ENCODE peak calls at places on chromosomes 13 and 19, in seven cellular contexts. J is Peyer's patch; U is tibial artery; G is body of pancreas; O is IMR-90; T is CD8-positive, alpha-beta T cell; E is left ventricle myocardium inferior. B is an unnamed sample.

GRCh38 chr13:42996584-42996983 is 4.5 kb upstream of the EPSTI1 start:
- DNase-seq in T (no peak), G (no peak), O (peak; percentile 98), J (no peak), E (no peak), U (no peak), B (no peak)

GRCh38 chr13:46953331-46953730 is 56.5 kb upstream of the HTR2A start:
- DNase-seq in U (no peak), G (no peak), J (no peak), O (no peak), E (no peak), T (no peak), B (no peak)

GRCh38 chr19:46303702-46304397 is 7.0 kb downstream of the HIF3A start:
- DNase-seq in G (peak; percentile 80), T (no peak), J (peak; percentile 94), O (no peak), U (peak; percentile 36), E (peak; percentile 63), B (peak; percentile 100)

GRCh38 chr19:45973564-45974338 is at the start of gene NOVA2:
- DNase-seq in T (no peak), E (peak; percentile 73), O (peak; percentile 36), J (peak; percentile 62), G (peak; percentile 45), U (peak; percentile 47), B (peak; percentile 98)

GRCh38 chr19:34041922-34042521 is 130.3 kb upstream of the LSM14A start:
- DNase-seq in G (peak; percentile 63), J (peak; percentile 85), U (peak; percentile 72), T (peak; percentile 73), O (peak; percentile 33), E (peak; percentile 59), B (peak; percentile 93)

GRCh38 chr19:35716735-35716984 is 1.1 kb upstream of the KMT2B start:
- DNase-seq in J (no peak), E (no peak), G (no peak), U (peak; percentile 47), T (no peak), O (no peak), B (no peak)

GRCh38 chr19:58361900-58362271 is 665 bp downstream of the ZNF497 start:
- DNase-seq in J (peak; percentile 65), O (peak; percentile 47), T (no peak), G (peak; percentile 51), E (peak; percentile 45), U (peak; percentile 39), B (no peak)

GRCh38 chr13:90307136-90307535 is 1040.4 kb upstream of the MIR17HG start:
- DNase-seq in G (no peak), O (no peak), J (no peak), E (no peak), U (no peak), T (no peak), B (no peak)

GRCh38 chr13:80040219-80040976 is 300.5 kb downstream of the SPRY2 start:
- DNase-seq in T (no peak), O (peak; percentile 100), U (no peak), J (peak; percentile 49), G (no peak), E (no peak), B (no peak)

GRCh38 chr19:374886-375235 is 30.3 kb upstream of the MIER2 start:
- DNase-seq in G (no peak), O (no peak), J (no peak), E (no peak), T (no peak), U (no peak), B (peak; percentile 43)
- H3K27me3 ChIP-seq in G (peaks cover 10% of the 10 kb centered on the region), O (peaks cover 50% of the 10 kb centered on the region), J (no peaks in the 10 kb centered on the region), E (peaks cover 58% of the 10 kb centered on the region), T (no peaks in the 10 kb centered on the region), U (peaks cover 40% of the 10 kb centered on the region), B (no peaks in the 10 kb centered on the region)

GRCh38 chr19:39382991-39383828 is 7.7 kb downstream of the PAF1 start:
- DNase-seq in T (no peak), U (no peak), O (no peak), E (no peak), J (no peak), G (no peak), B (no peak)

GRCh38 chr19:39380521-39381502 is 10.1 kb downstream of the PAF1 start:
- DNase-seq in U (no peak), T (no peak), J (no peak), G (no peak), E (no peak), O (no peak), B (no peak)

GRCh38 chr19:39384839-39385568 is 5.9 kb downstream of the PAF1 start:
- DNase-seq in E (no peak), J (no peak), T (no peak), G (no peak), U (no peak), O (no peak), B (no peak)

GRCh38 chr19:39379865-39380399 is 11.0 kb downstream of the PAF1 start:
- DNase-seq in O (no peak), J (no peak), T (no peak), G (no peak), U (no peak), E (no peak), B (no peak)

GRCh38 chr19:39381910-39382611 is 8.8 kb downstream of the PAF1 start:
- DNase-seq in U (no peak), J (no peak), T (no peak), E (no peak), G (no peak), O (no peak), B (no peak)
- H3K27ac ChIP-seq in U (no peak overlapping the region), J (no peak overlapping the region), T (no peak overlapping the region), E (no peak overlapping the region), G (no peak overlapping the region), O (no peak overlapping the region), B (no peak overlapping the region)

DNA sequence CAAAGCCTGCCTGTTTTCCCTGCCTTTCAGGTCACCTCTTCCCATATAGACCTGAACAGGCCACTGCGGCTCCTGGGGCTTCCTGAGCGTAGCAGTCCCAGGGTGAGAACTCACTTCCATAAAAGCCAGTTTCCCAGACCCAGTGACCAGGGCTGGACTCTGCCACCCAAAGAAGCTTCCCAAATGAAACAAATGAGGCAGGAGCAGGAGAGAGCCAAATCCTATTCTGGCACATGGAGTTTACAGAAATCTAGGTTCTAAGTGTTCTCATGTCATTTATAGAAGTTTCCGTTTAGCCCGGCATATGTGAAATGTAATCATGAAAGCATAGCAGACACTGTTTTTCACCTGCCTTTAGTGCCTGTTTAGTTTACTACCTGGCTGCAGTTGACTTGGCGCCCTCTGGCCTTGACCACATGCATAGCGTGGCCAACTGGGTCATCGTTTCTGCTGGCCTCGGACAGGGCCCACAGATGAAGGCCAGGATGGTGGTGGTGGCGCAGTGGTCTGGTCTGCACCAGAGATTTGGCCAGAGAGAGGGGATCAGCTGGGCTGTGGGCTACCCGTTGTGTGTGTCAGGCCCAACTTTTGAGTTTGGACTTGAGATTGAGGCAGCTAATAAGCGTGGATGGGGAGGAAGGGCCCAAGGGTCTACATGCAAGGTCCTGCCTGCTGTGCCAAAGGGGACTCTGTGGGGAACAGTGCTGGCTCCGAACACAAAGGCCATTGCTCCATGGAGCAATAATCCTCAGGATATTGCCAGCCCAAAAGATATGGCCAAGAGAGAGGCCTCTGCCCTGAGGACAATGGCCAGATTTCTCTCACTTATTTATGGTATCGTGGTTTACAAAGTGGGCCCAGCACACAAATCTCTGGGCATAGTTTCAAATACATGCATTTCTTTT is 43.3 kb downstream of the NFIX start:
- DNase-seq in T (no peak), O (no peak), J (no peak), G (no peak), U (no peak), E (no peak), B (peak; percentile 56)
- H3K4me1 ChIP-seq in T (peaks cover 11% of the 10 kb centered on the region), O (peaks cover 54% of the 10 kb centered on the region), J (no peaks in the 10 kb centered on the region), G (peaks cover 65% of the 10 kb centered on the region), U (peaks cover 92% of the 10 kb centered on the region), E (peaks cover 100% of the 10 kb centered on the region), B (no peaks in the 10 kb centered on the region)

GRCh38 chr13:99486996-99487395 is 14.3 kb upstream of the TM9SF2 start:
- DNase-seq in O (no peak), G (no peak), T (no peak), E (no peak), U (no peak), J (no peak), B (no peak)

GRCh38 chr13:99477493-99477892 is 23.8 kb upstream of the TM9SF2 start:
- DNase-seq in J (no peak), T (no peak), O (no peak), U (no peak), E (no peak), G (no peak), B (no peak)

GRCh38 chr13:99484405-99484981 is 16.8 kb upstream of the TM9SF2 start:
- DNase-seq in G (no peak), U (no peak), J (no peak), O (peak; percentile 77), T (no peak), E (no peak), B (no peak)

DNA sequence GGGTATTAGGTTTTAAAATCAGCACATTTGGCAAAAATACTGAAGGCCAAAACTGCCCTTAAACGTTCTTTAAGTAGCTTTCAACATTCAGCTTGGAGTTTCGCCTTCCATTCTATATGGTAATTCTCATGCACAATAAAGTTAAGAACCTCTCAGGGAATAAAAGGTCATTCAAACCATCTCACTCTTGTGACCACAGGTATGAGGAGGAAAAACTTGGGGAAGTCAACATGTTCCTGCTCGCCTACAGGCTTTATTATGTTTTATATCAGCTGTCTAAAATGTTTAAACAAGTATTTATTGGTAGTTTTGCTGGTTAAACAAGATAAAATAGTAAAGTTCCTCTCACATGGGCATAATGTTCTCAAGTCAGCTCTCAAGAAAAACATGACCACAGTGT is 19.9 kb upstream of the TM9SF2 start:
- DNase-seq in T (no peak), G (no peak), O (no peak), J (no peak), U (no peak), E (no peak), B (no peak)
- H3K27me3 ChIP-seq in T (no peaks in the 10 kb centered on the region), G (no peaks in the 10 kb centered on the region), O (peaks cover 2% of the 10 kb centered on the region), J (no peaks in the 10 kb centered on the region), U (no peaks in the 10 kb centered on the region), E (no peaks in the 10 kb centered on the region), B (no peaks in the 10 kb centered on the region)

GRCh38 chr19:5943623-5944022 is 29.6 kb downstream of the CAPS start:
- DNase-seq in J (no peak), O (peak; percentile 82), E (no peak), U (no peak), T (no peak), G (no peak), B (no peak)
- H3K27ac ChIP-seq in J (no peak overlapping the region), O (peak overlapping the region; percentile 83), E (peak overlapping the region; percentile 0), U (no peak overlapping the region), T (no peak overlapping the region), G (no peak overlapping the region), B (no peak overlapping the region)

GRCh38 chr13:113860051-113860471 is 3.8 kb downstream of the GAS6 start:
- DNase-seq in J (peak; percentile 84), U (no peak), O (no peak), T (no peak), E (no peak), G (no peak), B (peak; percentile 74)
- H3K4me1 ChIP-seq in J (peaks cover 11% of the 10 kb centered on the region), U (peaks cover 54% of the 10 kb centered on the region), O (peaks cover 44% of the 10 kb centered on the region), T (peaks cover 18% of the 10 kb centered on the region), E (peaks cover 86% of the 10 kb centered on the region), G (peaks cover 66% of the 10 kb centered on the region), B (peaks cover 19% of the 10 kb centered on the region)

DNA sequence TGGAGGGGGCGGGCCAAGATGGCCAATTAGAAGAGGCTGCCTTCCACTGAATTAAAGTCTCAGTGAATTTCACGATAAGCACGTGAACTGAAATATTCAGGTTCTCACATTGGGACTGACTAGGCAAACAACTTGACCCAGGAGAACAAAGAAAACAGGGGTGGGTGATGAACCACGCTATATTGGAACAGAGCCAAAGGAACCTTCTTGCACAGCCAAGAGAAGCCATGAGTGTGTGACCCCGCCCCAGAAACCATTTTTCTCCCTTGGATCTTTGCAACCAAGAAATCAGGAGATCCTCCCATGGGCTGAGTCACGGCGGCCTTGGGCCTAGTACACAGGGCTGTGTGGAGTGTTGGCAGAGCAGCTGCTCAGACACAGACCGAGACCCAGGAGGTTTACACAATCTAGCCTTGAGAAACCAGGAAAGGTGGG is 36.8 kb downstream of the ERICH4 start:
- DNase-seq in T (no peak), O (no peak), E (peak; percentile 35), G (peak; percentile 76), J (no peak), U (peak; percentile 47), B (no peak)
- H3K27me3 ChIP-seq in T (peaks cover 7% of the 10 kb centered on the region), O (peaks cover 6% of the 10 kb centered on the region), E (peaks cover 56% of the 10 kb centered on the region), G (no peaks in the 10 kb centered on the region), J (no peaks in the 10 kb centered on the region), U (peaks cover 14% of the 10 kb centered on the region), B (peaks cover 4% of the 10 kb centered on the region)

B was measured in endodermal cell.